ENCODE peak calls at places on chromosomes 4 and X, in eight cellular contexts. One of them, this sample, is unnamed.

GRCh38 chrX:116204947-116205346 is 34.4 kb downstream of the AGTR2 start:
- DNase-seq in upper lobe of right lung: no peak
- DNase-seq in MM.1S: peak
- DNase-seq in fibroblast of mammary gland: peak
- DNase-seq in HFF-Myc: no peak
- DNase-seq in upper lobe of left lung: no peak
- DNase-seq in fibroblast of the aortic adventitia: peak
- DNase-seq in CD8-positive, alpha-beta T cell: no peak
- DNase-seq in this sample: peak

GRCh38 chrX:103716967-103717366 is 6.3 kb downstream of the TMEM31 start:
- DNase-seq in CD8-positive, alpha-beta T cell: no peak
- DNase-seq in upper lobe of right lung: no peak
- DNase-seq in fibroblast of the aortic adventitia: peak
- DNase-seq in upper lobe of left lung: no peak
- DNase-seq in MM.1S: no peak
- DNase-seq in fibroblast of mammary gland: peak
- DNase-seq in HFF-Myc: peak
- DNase-seq in this sample: peak

GRCh38 chr4:75248770-75249467 is 265.3 kb downstream of the RCHY1 start:
- DNase-seq in upper lobe of left lung: no peak
- DNase-seq in HFF-Myc: no peak
- DNase-seq in fibroblast of mammary gland: no peak
- DNase-seq in CD8-positive, alpha-beta T cell: no peak
- DNase-seq in MM.1S: no peak
- DNase-seq in fibroblast of the aortic adventitia: no peak
- DNase-seq in upper lobe of right lung: no peak
- DNase-seq in this sample: peak

GRCh38 chr4:25160714-25161598 is 707 bp upstream of the SEPSECS start:
- DNase-seq in MM.1S: no peak
- DNase-seq in upper lobe of right lung: no peak
- DNase-seq in HFF-Myc: peak
- DNase-seq in upper lobe of left lung: no peak
- DNase-seq in CD8-positive, alpha-beta T cell: no peak
- DNase-seq in fibroblast of the aortic adventitia: peak
- DNase-seq in fibroblast of mammary gland: no peak
- DNase-seq in this sample: no peak

GRCh38 chr4:158769175-158769831 is 477 bp downstream of the FNIP2 start:
- DNase-seq in fibroblast of the aortic adventitia: no peak
- DNase-seq in fibroblast of mammary gland: peak
- DNase-seq in upper lobe of left lung: peak
- DNase-seq in CD8-positive, alpha-beta T cell: peak
- DNase-seq in upper lobe of right lung: peak
- DNase-seq in MM.1S: peak
- DNase-seq in HFF-Myc: no peak
- DNase-seq in this sample: no peak

GRCh38 chrX:97238632-97239031 is 354.9 kb downstream of the RPA4 start:
- DNase-seq in fibroblast of the aortic adventitia: peak
- DNase-seq in upper lobe of left lung: no peak
- DNase-seq in MM.1S: no peak
- DNase-seq in fibroblast of mammary gland: peak
- DNase-seq in HFF-Myc: no peak
- DNase-seq in upper lobe of right lung: no peak
- DNase-seq in CD8-positive, alpha-beta T cell: no peak
- DNase-seq in this sample: peak

GRCh38 chrX:86806786-86807185 is 658.5 kb downstream of the DACH2 start:
- DNase-seq in fibroblast of the aortic adventitia: no peak
- DNase-seq in upper lobe of right lung: no peak
- DNase-seq in HFF-Myc: no peak
- DNase-seq in MM.1S: peak
- DNase-seq in CD8-positive, alpha-beta T cell: no peak
- DNase-seq in fibroblast of mammary gland: peak
- DNase-seq in upper lobe of left lung: no peak
- DNase-seq in this sample: no peak

GRCh38 chr4:93299116-93299515 is 529.4 kb upstream of the ATOH1 start:
- DNase-seq in CD8-positive, alpha-beta T cell: no peak
- DNase-seq in fibroblast of mammary gland: no peak
- DNase-seq in HFF-Myc: no peak
- DNase-seq in fibroblast of the aortic adventitia: no peak
- DNase-seq in upper lobe of left lung: no peak
- DNase-seq in MM.1S: peak
- DNase-seq in upper lobe of right lung: no peak
- DNase-seq in this sample: no peak

GRCh38 chr4:174485025-174485424 is 37.3 kb downstream of the HPGD start:
- DNase-seq in upper lobe of left lung: no peak
- DNase-seq in CD8-positive, alpha-beta T cell: no peak
- DNase-seq in fibroblast of mammary gland: no peak
- DNase-seq in MM.1S: no peak
- DNase-seq in upper lobe of right lung: no peak
- DNase-seq in fibroblast of the aortic adventitia: no peak
- DNase-seq in HFF-Myc: no peak
- DNase-seq in this sample: no peak

GRCh38 chrX:20237864-20238263 is 28.8 kb downstream of the RPS6KA3 start:
- DNase-seq in upper lobe of right lung: no peak
- DNase-seq in fibroblast of the aortic adventitia: no peak
- DNase-seq in CD8-positive, alpha-beta T cell: no peak
- DNase-seq in fibroblast of mammary gland: peak
- DNase-seq in HFF-Myc: no peak
- DNase-seq in upper lobe of left lung: no peak
- DNase-seq in MM.1S: no peak
- DNase-seq in this sample: no peak

GRCh38 chr4:158811704-158812103 is 42.9 kb downstream of the FNIP2 start:
- DNase-seq in MM.1S: no peak
- DNase-seq in upper lobe of right lung: no peak
- DNase-seq in fibroblast of the aortic adventitia: no peak
- DNase-seq in CD8-positive, alpha-beta T cell: no peak
- DNase-seq in HFF-Myc: no peak
- DNase-seq in fibroblast of mammary gland: no peak
- DNase-seq in upper lobe of left lung: peak
- DNase-seq in this sample: peak

GRCh38 chrX:17590892-17591740 is 146.2 kb upstream of the SCML1 start:
- DNase-seq in fibroblast of the aortic adventitia: peak
- DNase-seq in fibroblast of mammary gland: peak
- DNase-seq in upper lobe of right lung: no peak
- DNase-seq in CD8-positive, alpha-beta T cell: no peak
- DNase-seq in HFF-Myc: no peak
- DNase-seq in MM.1S: peak
- DNase-seq in upper lobe of left lung: peak
- DNase-seq in this sample: peak

GRCh38 chrX:17588303-17588702 is 149.0 kb upstream of the SCML1 start:
- DNase-seq in HFF-Myc: no peak
- DNase-seq in fibroblast of mammary gland: no peak
- DNase-seq in fibroblast of the aortic adventitia: peak
- DNase-seq in CD8-positive, alpha-beta T cell: no peak
- DNase-seq in upper lobe of right lung: no peak
- DNase-seq in upper lobe of left lung: no peak
- DNase-seq in MM.1S: no peak
- DNase-seq in this sample: no peak

GRCh38 chrX:17592117-17592516 is 145.2 kb upstream of the SCML1 start:
- DNase-seq in fibroblast of the aortic adventitia: no peak
- DNase-seq in fibroblast of mammary gland: peak
- DNase-seq in upper lobe of left lung: no peak
- DNase-seq in HFF-Myc: no peak
- DNase-seq in upper lobe of right lung: no peak
- DNase-seq in CD8-positive, alpha-beta T cell: no peak
- DNase-seq in MM.1S: no peak
- DNase-seq in this sample: peak

GRCh38 chrX:17595456-17596035 is 141.7 kb upstream of the SCML1 start:
- DNase-seq in fibroblast of mammary gland: peak
- DNase-seq in MM.1S: peak
- DNase-seq in HFF-Myc: no peak
- DNase-seq in upper lobe of left lung: no peak
- DNase-seq in upper lobe of right lung: no peak
- DNase-seq in fibroblast of the aortic adventitia: peak
- DNase-seq in CD8-positive, alpha-beta T cell: no peak
- DNase-seq in this sample: no peak

GRCh38 chrX:17591741-17592110 is 145.6 kb upstream of the SCML1 start:
- DNase-seq in HFF-Myc: no peak
- DNase-seq in CD8-positive, alpha-beta T cell: no peak
- DNase-seq in MM.1S: peak
- DNase-seq in upper lobe of right lung: no peak
- DNase-seq in fibroblast of the aortic adventitia: peak
- DNase-seq in fibroblast of mammary gland: peak
- DNase-seq in upper lobe of left lung: no peak
- DNase-seq in this sample: peak
- H3K4me3 ChIP-seq in HFF-Myc: no peak
- H3K4me3 ChIP-seq in CD8-positive, alpha-beta T cell: no peak
- H3K4me3 ChIP-seq in MM.1S: peak
- H3K4me3 ChIP-seq in upper lobe of right lung: peak
- H3K4me3 ChIP-seq in fibroblast of the aortic adventitia: peak
- H3K4me3 ChIP-seq in fibroblast of mammary gland: peak
- H3K4me3 ChIP-seq in upper lobe of left lung: no peak
- H3K4me3 ChIP-seq in this sample: peak

DNA sequence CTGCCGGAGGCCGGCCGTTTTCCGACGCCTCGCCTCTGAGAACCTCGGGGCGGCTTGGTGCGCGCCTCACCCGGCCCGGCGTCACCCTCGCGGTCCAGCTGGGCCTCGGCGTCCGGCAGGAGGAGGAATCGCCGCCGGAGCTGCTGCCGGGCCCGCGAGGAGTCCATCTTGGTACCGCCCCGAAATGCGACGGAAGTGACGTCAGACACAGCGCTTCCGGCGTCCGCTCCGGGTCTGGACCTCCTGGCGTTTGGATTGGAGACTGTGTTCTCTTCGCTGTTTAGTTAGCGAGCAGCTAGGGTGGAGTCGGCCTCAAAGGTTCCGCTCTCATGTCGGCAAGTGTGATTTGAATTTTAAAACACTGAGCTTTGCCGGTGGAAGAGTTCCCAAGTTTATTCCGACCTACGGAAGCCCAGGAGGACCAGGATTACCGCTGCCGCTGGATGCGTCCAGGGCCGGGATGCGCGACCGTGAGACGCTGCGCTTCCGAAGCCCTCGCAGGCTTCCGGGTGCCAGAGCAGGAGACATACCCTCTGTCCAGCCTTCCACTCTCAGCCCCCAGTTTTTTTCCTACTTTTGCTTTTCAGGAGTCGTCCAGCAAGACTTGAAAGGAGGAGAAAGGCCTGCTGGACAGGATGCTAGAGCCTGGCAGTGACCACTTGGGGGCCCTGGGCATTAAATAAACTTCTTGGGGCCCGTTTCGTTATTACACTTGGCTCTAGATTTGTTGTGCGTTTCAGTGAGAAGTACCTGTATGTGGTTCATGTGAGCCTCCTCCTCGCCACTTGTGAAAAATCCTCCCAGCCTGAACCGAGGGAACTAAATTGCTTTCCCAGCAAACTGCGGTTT is at the start of gene TMEM128:
- DNase-seq in HFF-Myc: peak
- DNase-seq in upper lobe of left lung: peak
- DNase-seq in MM.1S: peak
- DNase-seq in CD8-positive, alpha-beta T cell: peak
- DNase-seq in fibroblast of mammary gland: peak
- DNase-seq in upper lobe of right lung: peak
- DNase-seq in fibroblast of the aortic adventitia: peak
- DNase-seq in this sample: peak
- TF ChIP-seq CTCF in HFF-Myc: no peak
- TF ChIP-seq CTCF in upper lobe of left lung: no peak
- TF ChIP-seq CTCF in MM.1S: peak
- TF ChIP-seq CTCF in CD8-positive, alpha-beta T cell: no peak
- TF ChIP-seq CTCF in fibroblast of mammary gland: no peak
- TF ChIP-seq CTCF in upper lobe of right lung: peak
- TF ChIP-seq CTCF in fibroblast of the aortic adventitia: peak
- TF ChIP-seq CTCF in this sample: peak

GRCh38 chr4:184803884-184804283 is 21.9 kb downstream of the ACSL1 start:
- DNase-seq in fibroblast of mammary gland: no peak
- DNase-seq in upper lobe of left lung: peak
- DNase-seq in upper lobe of right lung: no peak
- DNase-seq in CD8-positive, alpha-beta T cell: no peak
- DNase-seq in MM.1S: no peak
- DNase-seq in HFF-Myc: no peak
- DNase-seq in fibroblast of the aortic adventitia: no peak
- DNase-seq in this sample: no peak

GRCh38 chr4:184805462-184806245 is 20.1 kb downstream of the ACSL1 start:
- DNase-seq in upper lobe of left lung: peak
- DNase-seq in CD8-positive, alpha-beta T cell: no peak
- DNase-seq in upper lobe of right lung: peak
- DNase-seq in MM.1S: no peak
- DNase-seq in fibroblast of the aortic adventitia: no peak
- DNase-seq in HFF-Myc: no peak
- DNase-seq in fibroblast of mammary gland: peak
- DNase-seq in this sample: no peak

GRCh38 chr4:184803133-184803532 is 22.6 kb downstream of the ACSL1 start:
- DNase-seq in HFF-Myc: no peak
- DNase-seq in CD8-positive, alpha-beta T cell: no peak
- DNase-seq in MM.1S: no peak
- DNase-seq in upper lobe of left lung: peak
- DNase-seq in upper lobe of right lung: no peak
- DNase-seq in fibroblast of mammary gland: no peak
- DNase-seq in fibroblast of the aortic adventitia: no peak
- DNase-seq in this sample: no peak

GRCh38 chr4:184806246-184806550 is 19.6 kb downstream of the ACSL1 start:
- DNase-seq in upper lobe of right lung: no peak
- DNase-seq in HFF-Myc: no peak
- DNase-seq in upper lobe of left lung: peak
- DNase-seq in fibroblast of mammary gland: no peak
- DNase-seq in fibroblast of the aortic adventitia: no peak
- DNase-seq in MM.1S: no peak
- DNase-seq in CD8-positive, alpha-beta T cell: no peak
- DNase-seq in this sample: no peak

DNA sequence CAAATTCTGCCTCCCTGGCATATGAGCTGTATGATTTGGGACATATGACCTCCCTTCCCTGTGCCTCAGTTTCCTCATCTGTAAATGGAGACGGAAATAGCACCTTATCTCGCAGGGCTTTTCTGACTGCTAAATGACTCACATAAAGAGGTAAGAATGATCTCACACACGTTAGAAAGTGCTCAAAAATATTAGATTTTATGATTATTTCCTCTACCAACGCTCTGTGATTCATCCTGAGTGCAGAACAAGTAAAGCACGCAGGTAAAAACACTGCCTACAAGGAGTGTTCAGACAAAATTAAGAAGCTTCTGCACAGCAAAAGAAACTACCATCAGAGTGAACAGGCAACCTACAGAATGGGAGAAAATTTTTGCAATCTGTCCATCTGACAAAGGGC is 21.1 kb downstream of the ACSL1 start:
- DNase-seq in upper lobe of right lung: no peak
- DNase-seq in fibroblast of mammary gland: no peak
- DNase-seq in HFF-Myc: no peak
- DNase-seq in fibroblast of the aortic adventitia: no peak
- DNase-seq in upper lobe of left lung: no peak
- DNase-seq in MM.1S: no peak
- DNase-seq in CD8-positive, alpha-beta T cell: no peak
- DNase-seq in this sample: no peak
- H3K4me3 ChIP-seq in upper lobe of right lung: peak
- H3K4me3 ChIP-seq in fibroblast of mammary gland: no peak
- H3K4me3 ChIP-seq in HFF-Myc: no peak
- H3K4me3 ChIP-seq in fibroblast of the aortic adventitia: no peak
- H3K4me3 ChIP-seq in upper lobe of left lung: no peak
- H3K4me3 ChIP-seq in MM.1S: no peak
- H3K4me3 ChIP-seq in CD8-positive, alpha-beta T cell: no peak
- H3K4me3 ChIP-seq in this sample: no peak

DNA sequence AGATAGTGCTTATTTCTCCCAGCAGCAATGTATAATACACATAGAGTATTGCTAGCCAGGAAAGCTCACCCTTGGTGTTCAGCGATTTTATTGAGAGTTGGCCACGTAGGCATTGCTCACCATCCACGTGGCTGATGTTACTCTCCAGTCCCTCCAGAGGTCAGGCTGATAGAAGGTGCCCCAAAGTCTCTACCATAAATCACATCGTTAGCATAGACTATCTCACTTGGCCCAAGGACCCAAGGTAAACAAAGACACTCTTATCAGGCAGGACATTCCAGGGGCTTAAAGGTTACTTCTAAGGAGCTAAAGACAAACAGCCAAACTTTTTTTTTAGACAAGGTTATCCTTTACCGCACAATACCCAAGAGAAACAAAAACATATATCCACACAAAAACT is 30.3 kb upstream of the RGN start:
- DNase-seq in fibroblast of mammary gland: peak
- DNase-seq in CD8-positive, alpha-beta T cell: no peak
- DNase-seq in HFF-Myc: no peak
- DNase-seq in upper lobe of right lung: no peak
- DNase-seq in fibroblast of the aortic adventitia: peak
- DNase-seq in upper lobe of left lung: no peak
- DNase-seq in MM.1S: no peak
- DNase-seq in this sample: peak
- TF ChIP-seq CTCF in fibroblast of mammary gland: no peak
- TF ChIP-seq CTCF in CD8-positive, alpha-beta T cell: no peak
- TF ChIP-seq CTCF in HFF-Myc: no peak
- TF ChIP-seq CTCF in upper lobe of right lung: no peak
- TF ChIP-seq CTCF in fibroblast of the aortic adventitia: no peak
- TF ChIP-seq CTCF in upper lobe of left lung: no peak
- TF ChIP-seq CTCF in MM.1S: no peak
- TF ChIP-seq CTCF in this sample: no peak

This sample was measured in cardiac fibroblast.